ENCODE peak calls at places on chromosomes 6 and 20, in eight cellular contexts. O is ovary; N is CD8-positive, alpha-beta T cell; P is uterus; H is fibroblast of lung; Q is upper lobe of right lung; U is mucosa of descending colon; J is neuronal stem cell. A is an unnamed sample. For H3K4me1, H3K9me3 and H3K36me3, the result is how much of the 10 kb centered on the place peaks cover.

GRCh38 chr20:25237610-25238318 is 10.1 kb upstream of the PYGB start:
- DNase-seq in O (no peak), N (no peak), P (peak), H (peak), Q (no peak), U (peak), J (no peak), A (peak)

GRCh38 chr20:23449400-23449799 is 3.3 kb downstream of the CST11 start:
- DNase-seq in O (no peak), N (no peak), P (no peak), H (peak), Q (no peak), U (no peak), J (no peak), A (no peak)

GRCh38 chr6:7381092-7381491 is 8.4 kb downstream of the CAGE1 start:
- DNase-seq in O (no peak), N (no peak), P (no peak), H (no peak), Q (no peak), U (no peak), J (no peak), A (no peak)

GRCh38 chr6:41975276-41975675 is 33.7 kb upstream of the CCND3 start:
- DNase-seq in O (no peak), N (no peak), P (no peak), H (no peak), Q (no peak), U (no peak), J (no peak), A (no peak)

GRCh38 chr6:103534107-103534506 is 1325.6 kb downstream of the HACE1 start:
- DNase-seq in O (no peak), N (no peak), P (no peak), H (no peak), Q (no peak), U (no peak), J (no peak), A (no peak)

GRCh38 chr6:97440590-97441176 is 157.7 kb upstream of the MMS22L start:
- DNase-seq in O (no peak), N (no peak), P (no peak), H (peak), Q (no peak), U (no peak), J (peak), A (no peak)

GRCh38 chr20:47389867-47390347 is 33.4 kb upstream of the ZMYND8 start:
- DNase-seq in O (no peak), N (no peak), P (no peak), H (peak), Q (no peak), U (no peak), J (no peak), A (no peak)

GRCh38 chr6:135851442-135852271 is at the start of gene PDE7B:
- DNase-seq in O (peak), N (peak), P (peak), H (peak), Q (peak), U (peak), J (peak), A (peak)

GRCh38 chr20:20743511-20744169 is 31.2 kb upstream of the RALGAPA2 start:
- DNase-seq in O (peak), N (no peak), P (peak), H (peak), Q (peak), U (peak), J (peak), A (peak)

GRCh38 chr6:116633685-116634084 is 17.4 kb downstream of the RSPH4A start:
- DNase-seq in O (no peak), N (no peak), P (no peak), H (no peak), Q (no peak), U (no peak), J (no peak), A (no peak)

GRCh38 chr6:157218371-157219198 is 104.7 kb downstream of the TMEM242 start:
- DNase-seq in O (no peak), N (no peak), P (no peak), H (no peak), Q (peak), U (no peak), J (no peak), A (no peak)

GRCh38 chr20:23244207-23244915 is 106.2 kb upstream of the NXT1 start:
- DNase-seq in O (no peak), N (no peak), P (no peak), H (no peak), Q (peak), U (no peak), J (no peak), A (no peak)

GRCh38 chr20:7806831-7807230 is 133.4 kb downstream of the HAO1 start:
- DNase-seq in O (no peak), N (no peak), P (no peak), H (peak), Q (no peak), U (no peak), J (no peak), A (no peak)

GRCh38 chr20:4815618-4816017 is 93.9 kb downstream of the PRND start:
- DNase-seq in O (no peak), N (no peak), P (no peak), H (no peak), Q (no peak), U (no peak), J (no peak), A (no peak)

GRCh38 chr6:151113641-151114040 is 126.1 kb upstream of the AKAP12 start:
- DNase-seq in O (no peak), N (no peak), P (no peak), H (no peak), Q (no peak), U (no peak), J (no peak), A (no peak)

GRCh38 chr6:125377621-125378020 is 75.9 kb upstream of the HDDC2 start:
- DNase-seq in O (no peak), N (no peak), P (no peak), H (peak), Q (no peak), U (no peak), J (no peak), A (no peak)

GRCh38 chr20:57791178-57791945 is 81.5 kb upstream of the PMEPA1 start:
- DNase-seq in O (no peak), N (no peak), P (no peak), H (no peak), Q (peak), U (no peak), J (no peak), A (no peak)

GRCh38 chr6:46948699-46949098 is 27.0 kb upstream of the ADGRF5 start:
- DNase-seq in O (peak), N (no peak), P (no peak), H (peak), Q (no peak), U (no peak), J (no peak), A (no peak)

GRCh38 chr6:139161817-139162284 is 27.0 kb downstream of the HECA start:
- DNase-seq in O (no peak), N (peak), P (no peak), H (peak), Q (no peak), U (no peak), J (no peak), A (no peak)

GRCh38 chr6:137389150-137389664 is 105.0 kb downstream of the OLIG3 start:
- DNase-seq in O (no peak), N (peak), P (no peak), H (no peak), Q (no peak), U (no peak), J (no peak), A (no peak)

GRCh38 chr20:46084805-46085792 is 4.7 kb downstream of the NCOA5 start:
- DNase-seq in O (peak), N (no peak), P (no peak), H (peak), Q (no peak), U (no peak), J (no peak), A (no peak)
- H3K4me1 ChIP-seq in O (under half), N (half or more), P (under half), H (under half), Q (half or more), U (under half), J (under half), A (half or more)

GRCh38 chr6:60668428-60668827 is 1617.6 kb downstream of the KHDRBS2 start:
- DNase-seq in O (no peak), N (no peak), P (no peak), H (no peak), Q (no peak), U (no peak), J (no peak), A (no peak)
- H3K9me3 ChIP-seq in O (under half), N (under half), P (under half), H (under half), Q (under half), U (under half), J (under half), A (under half)

DNA sequence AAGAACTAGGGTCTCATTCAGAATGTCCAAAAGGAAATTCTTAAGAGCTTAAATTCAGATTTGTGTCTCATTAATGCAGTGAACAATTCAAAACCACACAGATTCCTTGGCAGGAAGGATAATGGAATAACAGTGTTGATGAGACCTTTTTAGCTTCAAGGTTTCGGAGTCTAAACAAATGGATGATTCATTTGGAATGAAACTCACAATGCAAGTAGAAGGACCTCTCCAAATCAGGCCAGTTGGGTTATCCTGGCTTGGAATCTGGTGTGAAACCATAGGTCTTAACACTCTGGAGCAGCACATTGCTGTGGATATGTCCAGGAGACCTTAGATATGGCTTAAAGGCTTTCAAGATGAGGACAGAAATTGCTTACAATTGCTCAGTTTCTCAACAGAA is 44.9 kb downstream of the KCTD20 start:
- DNase-seq in O (no peak), N (no peak), P (no peak), H (peak), Q (no peak), U (no peak), J (no peak), A (no peak)
- H3K36me3 ChIP-seq in O (under half), N (under half), P (under half), H (under half), Q (half or more), U (under half), J (half or more), A (under half)

DNA sequence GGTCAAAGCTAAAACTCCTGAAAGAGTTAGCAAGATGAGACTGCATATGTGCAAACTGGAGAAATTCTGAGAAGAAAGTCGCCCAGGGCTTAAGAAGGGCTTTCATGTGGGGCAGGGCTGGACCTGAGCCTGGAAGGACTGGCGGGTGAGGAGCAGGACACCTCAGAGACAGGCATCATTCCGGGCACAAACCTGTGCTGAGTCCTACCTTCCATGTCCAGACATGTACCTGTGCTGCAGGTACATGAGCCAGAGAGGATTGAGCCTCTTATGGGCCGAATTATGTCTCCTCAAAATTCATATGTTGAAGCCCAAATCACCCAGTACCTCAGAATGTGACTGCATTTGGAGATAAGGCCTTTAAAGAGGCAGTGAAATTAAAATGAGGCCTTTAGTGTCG is 171.0 kb downstream of the QRSL1 start:
- DNase-seq in O (no peak), N (no peak), P (no peak), H (no peak), Q (no peak), U (no peak), J (no peak), A (no peak)
- H3K4me1 ChIP-seq in O (under half), N (under half), P (under half), H (under half), Q (under half), U (under half), J (under half), A (under half)

DNA sequence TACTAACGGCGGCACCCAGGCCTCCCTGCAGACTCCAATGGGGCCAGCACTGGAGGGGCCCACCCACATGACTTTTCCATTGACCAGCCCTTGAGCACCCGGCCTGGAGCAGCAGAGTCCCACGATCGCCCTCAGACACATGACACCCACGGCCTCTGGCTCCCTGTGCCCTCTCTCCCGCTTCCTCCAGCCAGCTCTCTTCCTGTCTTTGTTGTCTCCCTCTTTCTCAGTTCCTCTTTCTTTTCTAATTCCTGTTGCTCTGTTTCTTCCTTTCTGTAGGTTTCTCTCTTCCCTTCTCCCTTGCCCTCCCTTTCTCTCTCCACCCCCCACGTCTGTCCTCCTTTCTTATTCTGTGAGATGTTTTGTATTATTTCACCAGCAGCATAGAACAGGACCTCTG is 26.1 kb upstream of the FANCE start:
- DNase-seq in O (no peak), N (no peak), P (no peak), H (no peak), Q (peak), U (no peak), J (no peak), A (no peak)
- H3K9me3 ChIP-seq in O (under half), N (under half), P (under half), H (under half), Q (under half), U (under half), J (under half), A (under half)